ENCODE peak calls at places on chromosomes 13 and 19, in five cellular contexts. D is stomach, Z is GM23338, M is A549, Q is fibroblast of the aortic adventitia. C is an unnamed sample.

GRCh38 chr13:41458187-41458938 is 1.0 kb downstream of the RGCC start:
- DNase-seq in D (peak; percentile 53), Z (peak; percentile 55), M (no peak), Q (no peak), C (peak; percentile 74)

GRCh38 chr13:44437356-44438233 is 64.0 kb downstream of the SERP2 start:
- DNase-seq in D (no peak), Z (peak; percentile 78), M (peak; percentile 49), Q (peak; percentile 71), C (no peak)

GRCh38 chr13:89695343-89696257 is 1651.9 kb upstream of the MIR17HG start:
- DNase-seq in D (peak; percentile 39), Z (peak; percentile 73), M (peak; percentile 39), Q (peak; percentile 11), C (peak; percentile 22)

GRCh38 chr19:29277107-29277506 is 64.2 kb upstream of the UQCRFS1 start:
- DNase-seq in D (no peak), Z (peak; percentile 77), M (peak; percentile 52), Q (peak; percentile 6), C (peak; percentile 82)

GRCh38 chr13:98343461-98343860 is 166.4 kb upstream of the RNF113B start:
- DNase-seq in D (no peak), Z (no peak), M (no peak), Q (no peak), C (no peak)

GRCh38 chr13:52405369-52405766 is 604 bp downstream of the THSD1 start:
- DNase-seq in D (no peak), Z (peak; percentile 28), M (peak; percentile 1), Q (peak; percentile 19), C (peak; percentile 48)

GRCh38 chr19:35755550-35756371 is 1.1 kb downstream of the HSPB6 start:
- DNase-seq in D (peak; percentile 60), Z (peak; percentile 23), M (no peak), Q (peak; percentile 85), C (peak; percentile 81)

GRCh38 chr19:430701-431100 is 21.8 kb upstream of the C2CD4C start:
- DNase-seq in D (no peak), Z (no peak), M (no peak), Q (no peak), C (no peak)

GRCh38 chr19:18899624-18900560 is 3.9 kb upstream of the CERS1 start:
- DNase-seq in D (no peak), Z (peak; percentile 23), M (no peak), Q (no peak), C (no peak)

GRCh38 chr13:45564108-45564507 is 51.4 kb downstream of the ERICH6B start:
- DNase-seq in D (no peak), Z (no peak), M (peak; percentile 6), Q (peak; percentile 58), C (no peak)

GRCh38 chr13:112183544-112184145 is 116.7 kb downstream of the SOX1 start:
- DNase-seq in D (no peak), Z (no peak), M (no peak), Q (no peak), C (no peak)

GRCh38 chr19:46926201-46927071 is 65.6 kb downstream of the ARHGAP35 start:
- DNase-seq in D (no peak), Z (no peak), M (no peak), Q (no peak), C (no peak)

GRCh38 chr19:2164020-2164988 is 571 bp downstream of the DOT1L start:
- DNase-seq in D (no peak), Z (peak; percentile 57), M (no peak), Q (peak; percentile 16), C (no peak)

GRCh38 chr19:15107056-15108010 is at the start of gene SYDE1:
- DNase-seq in D (no peak), Z (peak; percentile 92), M (peak; percentile 33), Q (peak; percentile 72), C (peak; percentile 97)

GRCh38 chr19:5086725-5087439 is 118.0 kb downstream of the KDM4B start:
- DNase-seq in D (no peak), Z (peak; percentile 70), M (peak; percentile 30), Q (no peak), C (peak; percentile 95)

GRCh38 chr19:21519488-21519887 is 14.1 kb downstream of the ZNF429 start:
- DNase-seq in D (no peak), Z (no peak), M (peak; percentile 19), Q (no peak), C (no peak)

GRCh38 chr13:49256841-49257240 is 9.1 kb downstream of the CDADC1 start:
- DNase-seq in D (no peak), Z (no peak), M (no peak), Q (peak; percentile 64), C (no peak)

GRCh38 chr19:51259348-51260245 is 8.7 kb downstream of the SIGLECL1 start:
- DNase-seq in D (no peak), Z (peak; percentile 72), M (peak; percentile 50), Q (peak; percentile 36), C (peak; percentile 65)

GRCh38 chr13:94825507-94825906 is 113.2 kb upstream of the SOX21 start:
- DNase-seq in D (peak; percentile 33), Z (peak; percentile 85), M (no peak), Q (peak; percentile 15), C (peak; percentile 44)

DNA sequence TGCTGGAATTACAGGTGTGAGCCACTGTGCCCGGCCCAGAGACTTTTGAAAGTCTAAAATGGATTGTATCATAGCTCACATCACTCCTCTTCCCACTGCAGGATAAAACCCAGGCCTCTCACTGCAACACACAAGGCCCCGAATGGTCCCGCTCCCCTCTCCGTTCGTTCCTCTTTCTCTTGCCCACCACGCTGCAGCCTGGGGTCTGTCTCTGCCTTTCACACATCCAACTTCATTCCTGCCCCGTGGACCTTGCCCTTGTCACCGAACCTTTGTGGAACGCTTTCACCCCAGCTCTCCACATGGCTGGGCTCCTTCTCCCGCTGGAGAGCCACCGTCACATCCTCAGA is 42.6 kb downstream of the NFIC start:
- DNase-seq in D (no peak), Z (no peak), M (no peak), Q (no peak), C (no peak)
- H3K4me3 ChIP-seq in D (peak overlapping the region; percentile 9), Z (no peak overlapping the region), M (no peak overlapping the region), Q (no peak overlapping the region), C (no peak overlapping the region)

GRCh38 chr19:43902399-43902798 is 32.7 kb downstream of the ZNF45 start:
- DNase-seq in D (no peak), Z (no peak), M (no peak), Q (no peak), C (no peak)

GRCh38 chr19:43906774-43907173 is 28.3 kb downstream of the ZNF45 start:
- DNase-seq in D (no peak), Z (no peak), M (no peak), Q (no peak), C (no peak)

GRCh38 chr19:43895727-43896126 is 39.4 kb downstream of the ZNF45 start:
- DNase-seq in D (no peak), Z (no peak), M (no peak), Q (no peak), C (no peak)

GRCh38 chr19:43905897-43906296 is 29.2 kb downstream of the ZNF45 start:
- DNase-seq in D (no peak), Z (no peak), M (no peak), Q (no peak), C (no peak)

GRCh38 chr19:43901395-43902390 is 33.4 kb downstream of the ZNF45 start:
- DNase-seq in D (peak; percentile 78), Z (peak; percentile 91), M (peak; percentile 83), Q (peak; percentile 91), C (peak; percentile 35)
- H3K4me3 ChIP-seq in D (peak overlapping the region; percentile 55), Z (peak overlapping the region; percentile 65), M (peak overlapping the region; percentile 48), Q (peak overlapping the region; percentile 80), C (peak overlapping the region; percentile 53)

GRCh38 chr13:102399791-102400618 is 1.8 kb downstream of the FGF14 start:
- DNase-seq in D (no peak), Z (peak; percentile 55), M (no peak), Q (no peak), C (peak; percentile 75)
- H3K4me3 ChIP-seq in D (peak overlapping the region; percentile 60), Z (peak overlapping the region; percentile 78), M (peak overlapping the region; percentile 49), Q (peak overlapping the region; percentile 53), C (peak overlapping the region; percentile 62)

GRCh38 chr13:110135977-110136597 is 170.9 kb downstream of the COL4A1 start:
- DNase-seq in D (no peak), Z (no peak), M (no peak), Q (no peak), C (no peak)
- H3K4me3 ChIP-seq in D (no peak overlapping the region), Z (peak overlapping the region; percentile 82), M (no peak overlapping the region), Q (no peak overlapping the region), C (no peak overlapping the region)

DNA sequence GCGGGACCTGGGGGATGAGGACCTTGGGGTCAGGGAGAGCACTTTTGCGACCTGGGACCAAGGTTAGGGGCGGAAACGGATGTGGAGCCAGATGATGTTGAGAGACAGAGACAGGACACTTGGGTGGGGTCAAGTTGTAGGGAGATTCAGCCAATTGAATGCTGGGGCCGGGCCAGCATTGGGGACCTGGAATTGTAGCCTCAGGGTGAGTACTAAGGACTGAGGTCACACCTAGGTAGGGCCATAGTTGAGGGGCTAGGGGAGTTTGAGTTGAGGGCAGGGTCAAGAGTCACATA is 1.2 kb downstream of the ALKBH7 start:
- DNase-seq in D (no peak), Z (no peak), M (no peak), Q (no peak), C (no peak)
- H3K4me3 ChIP-seq in D (peak overlapping the region; percentile 71), Z (peak overlapping the region; percentile 49), M (peak overlapping the region; percentile 49), Q (peak overlapping the region; percentile 70), C (peak overlapping the region; percentile 37)

DNA sequence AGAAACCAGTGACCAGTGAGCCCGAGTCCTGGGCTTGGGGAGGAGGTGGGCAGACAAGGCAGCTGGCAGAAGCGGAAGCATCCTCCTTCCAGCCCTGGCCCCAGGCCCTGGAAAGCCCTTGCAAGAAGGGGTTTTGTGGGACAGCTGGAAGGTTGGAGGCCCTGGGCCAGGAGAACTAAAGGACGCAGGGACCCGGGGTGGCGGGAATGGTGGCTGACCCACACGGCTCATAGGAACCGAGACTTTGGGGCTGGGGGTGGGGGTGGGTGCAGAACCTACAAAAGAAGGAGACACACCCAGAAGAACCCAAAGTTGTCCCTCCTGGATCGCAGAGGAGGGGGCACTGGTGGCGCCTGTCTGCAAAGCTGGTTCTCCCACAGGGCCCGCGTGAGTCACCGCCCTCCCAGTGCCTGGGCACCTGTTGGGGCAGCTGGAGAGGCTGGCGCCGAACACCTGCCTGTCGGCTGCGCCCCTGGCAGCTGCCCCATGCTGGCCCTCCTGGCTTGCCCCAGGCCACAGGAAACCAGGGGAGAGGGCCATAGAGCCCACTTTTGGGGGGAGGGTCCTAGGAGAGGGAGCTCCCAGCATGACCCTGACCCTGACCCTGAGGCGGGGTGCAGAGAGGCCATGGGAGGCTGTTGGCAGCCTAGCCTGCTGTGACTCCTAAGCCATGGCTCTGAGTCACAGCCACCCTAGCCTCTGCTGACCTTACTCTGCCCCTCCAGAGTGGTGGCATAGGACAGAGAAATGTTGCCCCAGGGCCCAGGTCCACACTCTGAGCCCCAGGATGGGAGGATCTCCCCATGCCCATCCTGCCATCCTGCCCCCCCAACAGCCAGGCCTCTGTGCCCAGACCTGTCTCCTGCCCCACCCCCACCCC is 768 bp downstream of the DMPK start:
- DNase-seq in D (peak; percentile 72), Z (no peak), M (peak; percentile 57), Q (no peak), C (peak; percentile 69)
- H3K4me3 ChIP-seq in D (peak overlapping the region; percentile 60), Z (no peak overlapping the region), M (peak overlapping the region; percentile 34), Q (peak overlapping the region; percentile 74), C (no peak overlapping the region)

DNA sequence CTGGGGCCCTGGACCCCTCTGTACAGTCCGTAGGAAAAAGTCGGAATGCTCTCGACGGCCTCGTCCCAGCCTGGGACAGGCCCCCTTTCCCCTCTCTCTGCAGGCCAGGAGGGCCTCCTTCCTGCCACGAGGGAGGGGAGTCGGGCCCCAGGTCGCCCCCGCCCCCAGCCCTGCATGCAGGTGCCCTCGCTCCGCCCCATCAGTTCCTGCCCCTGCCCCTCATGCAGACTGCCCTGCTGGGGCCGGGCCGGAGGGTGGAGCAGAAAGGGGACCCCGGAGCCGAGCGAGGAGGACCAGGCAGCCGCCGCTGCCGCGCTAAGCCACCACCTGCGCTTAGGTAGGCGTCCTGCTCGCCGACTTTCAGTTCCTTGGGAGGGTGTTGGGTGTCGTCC is 7.3 kb downstream of the LYL1 start:
- DNase-seq in D (no peak), Z (peak; percentile 85), M (no peak), Q (no peak), C (peak; percentile 92)
- H3K4me3 ChIP-seq in D (peak overlapping the region; percentile 40), Z (peak overlapping the region; percentile 59), M (no peak overlapping the region), Q (no peak overlapping the region), C (peak overlapping the region; percentile 50)

C was measured in H7.